ENCODE peak calls at places on chromosome X, in six cellular contexts. H, X, T, F, P and Z are unnamed samples.

GRCh38 chrX:2967998-2968909 is 38.1 kb upstream of the ARSH start:
- DNase-seq in H (peak), X (no peak), T (no peak), F (no peak), P (peak), Z (peak)

GRCh38 chrX:31708116-31708515 is 636.3 kb upstream of the FTHL17 start:
- DNase-seq in H (no peak), X (no peak), T (no peak), F (no peak), P (peak), Z (no peak)

GRCh38 chrX:71253253-71254091 is 468 bp downstream of the ZMYM3 start:
- DNase-seq in H (peak), X (peak), T (no peak), F (peak), P (peak), Z (peak)

GRCh38 chrX:133921764-133922389 is 63.5 kb downstream of the GPC3 start:
- DNase-seq in H (peak), X (peak), T (no peak), F (peak), P (peak), Z (peak)

GRCh38 chrX:114037515-114037914 is 546.4 kb upstream of the HTR2C start:
- DNase-seq in H (no peak), X (no peak), T (no peak), F (no peak), P (no peak), Z (no peak)

GRCh38 chrX:124212622-124213021 is 119.8 kb upstream of the TEX13D start:
- DNase-seq in H (no peak), X (no peak), T (no peak), F (no peak), P (no peak), Z (no peak)

GRCh38 chrX:103017542-103017941 is 46.4 kb downstream of the BEX1 start:
- DNase-seq in H (no peak), X (no peak), T (no peak), F (no peak), P (no peak), Z (no peak)

GRCh38 chrX:6708041-6708440 is 173.1 kb upstream of the VCX3A start:
- DNase-seq in H (no peak), X (no peak), T (no peak), F (no peak), P (no peak), Z (no peak)

GRCh38 chrX:103656623-103657022 is 27.8 kb downstream of the TCEAL1 start:
- DNase-seq in H (no peak), X (no peak), T (no peak), F (no peak), P (peak), Z (no peak)

GRCh38 chrX:118347131-118347530 is 1.2 kb downstream of the WDR44 start:
- DNase-seq in H (no peak), X (peak), T (no peak), F (no peak), P (peak), Z (no peak)

GRCh38 chrX:16186380-16187007 is 19.2 kb downstream of the MAGEB17 start:
- DNase-seq in H (no peak), X (no peak), T (no peak), F (no peak), P (no peak), Z (no peak)

GRCh38 chrX:49910344-49910743 is 12.1 kb upstream of the CLCN5 start:
- DNase-seq in H (no peak), X (no peak), T (no peak), F (no peak), P (no peak), Z (no peak)

GRCh38 chrX:154008521-154008920 is 11.2 kb downstream of the IRAK1 start:
- DNase-seq in H (no peak), X (peak), T (no peak), F (no peak), P (no peak), Z (no peak)

GRCh38 chrX:134520860-134521390 is 61.0 kb downstream of the HPRT1 start:
- DNase-seq in H (peak), X (peak), T (no peak), F (no peak), P (peak), Z (peak)

GRCh38 chrX:140432328-140433025 is 72.4 kb downstream of the SOX3 start:
- DNase-seq in H (no peak), X (no peak), T (no peak), F (no peak), P (no peak), Z (no peak)

GRCh38 chrX:37541991-37542390 is 29.5 kb upstream of the LANCL3 start:
- DNase-seq in H (no peak), X (no peak), T (no peak), F (no peak), P (no peak), Z (no peak)

GRCh38 chrX:106902684-106903083 is 457 bp downstream of the RIPPLY1 start:
- DNase-seq in H (no peak), X (no peak), T (no peak), F (no peak), P (no peak), Z (no peak)

GRCh38 chrX:46791927-46792825 is 33.3 kb upstream of the SLC9A7 start:
- DNase-seq in H (no peak), X (no peak), T (no peak), F (no peak), P (peak), Z (no peak)

GRCh38 chrX:14697453-14697852 is 168.1 kb downstream of the GLRA2 start:
- DNase-seq in H (peak), X (peak), T (no peak), F (no peak), P (no peak), Z (peak)

GRCh38 chrX:150525061-150525919 is 43.1 kb upstream of the MTM1 start:
- DNase-seq in H (no peak), X (no peak), T (no peak), F (no peak), P (no peak), Z (peak)

GRCh38 chrX:45142185-45142584 is 58.5 kb downstream of the DIPK2B start:
- DNase-seq in H (no peak), X (no peak), T (no peak), F (no peak), P (no peak), Z (no peak)

GRCh38 chrX:133655262-133655913 is 240.1 kb upstream of the GPC4 start:
- DNase-seq in H (no peak), X (no peak), T (no peak), F (no peak), P (no peak), Z (no peak)

GRCh38 chrX:18160369-18160768 is 60.3 kb downstream of the BEND2 start:
- DNase-seq in H (no peak), X (no peak), T (no peak), F (no peak), P (no peak), Z (no peak)

GRCh38 chrX:9278475-9279270 is 186.2 kb upstream of the TBL1X start:
- DNase-seq in H (no peak), X (no peak), T (no peak), F (no peak), P (no peak), Z (no peak)

GRCh38 chrX:154409222-154409871 is at the start of gene DNASE1L1:
- DNase-seq in H (peak), X (no peak), T (no peak), F (no peak), P (peak), Z (peak)

GRCh38 chrX:108070891-108071290 is 20.5 kb downstream of the PSMD10 start:
- DNase-seq in H (no peak), X (no peak), T (no peak), F (no peak), P (peak), Z (no peak)

GRCh38 chrX:109966246-109966645 is 36.7 kb upstream of the TMEM164 start:
- DNase-seq in H (no peak), X (no peak), T (no peak), F (no peak), P (no peak), Z (no peak)

GRCh38 chrX:52271212-52271611 is 86.5 kb downstream of the MAGED4 start:
- DNase-seq in H (peak), X (no peak), T (no peak), F (no peak), P (no peak), Z (no peak)

GRCh38 chrX:145751943-145752342 is 65.7 kb upstream of the SLITRK2 start:
- DNase-seq in H (no peak), X (no peak), T (no peak), F (no peak), P (peak), Z (no peak)

GRCh38 chrX:115531818-115532403 is 29.1 kb upstream of the PLS3 start:
- DNase-seq in H (no peak), X (no peak), T (no peak), F (no peak), P (peak), Z (no peak)

GRCh38 chrX:79559290-79559689 is 192.2 kb upstream of the ITM2A start:
- DNase-seq in H (no peak), X (no peak), T (no peak), F (no peak), P (no peak), Z (no peak)

DNA sequence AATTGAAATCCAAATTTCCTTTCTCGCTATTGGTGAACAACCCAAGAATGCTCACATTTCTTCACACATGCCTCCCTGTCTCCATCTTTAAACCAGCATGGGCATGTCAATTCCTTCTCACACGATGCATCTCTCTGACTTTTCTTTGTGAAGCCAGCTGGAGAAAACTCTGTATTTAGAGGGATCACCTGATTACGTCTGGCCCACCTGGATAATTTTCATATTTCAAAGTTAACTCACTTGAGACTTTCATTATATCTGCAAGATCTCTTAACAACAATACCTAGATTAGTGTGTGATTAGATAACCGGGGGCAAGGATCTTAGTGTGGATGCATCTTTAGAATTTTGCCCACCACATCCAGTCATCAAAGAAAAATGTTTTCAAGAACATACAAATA is 164.0 kb downstream of the TMEM47 start:
- DNase-seq in H (no peak), X (no peak), T (no peak), F (no peak), P (no peak), Z (no peak)
- TF ChIP-seq CTCF in H (no peak), X (no peak), T (no peak), F (no peak), P (no peak), Z (no peak)

GRCh38 chrX:86137071-86137470 is 11.2 kb upstream of the DACH2 start:
- DNase-seq in H (no peak), X (no peak), T (no peak), F (no peak), P (peak), Z (no peak)

DNA sequence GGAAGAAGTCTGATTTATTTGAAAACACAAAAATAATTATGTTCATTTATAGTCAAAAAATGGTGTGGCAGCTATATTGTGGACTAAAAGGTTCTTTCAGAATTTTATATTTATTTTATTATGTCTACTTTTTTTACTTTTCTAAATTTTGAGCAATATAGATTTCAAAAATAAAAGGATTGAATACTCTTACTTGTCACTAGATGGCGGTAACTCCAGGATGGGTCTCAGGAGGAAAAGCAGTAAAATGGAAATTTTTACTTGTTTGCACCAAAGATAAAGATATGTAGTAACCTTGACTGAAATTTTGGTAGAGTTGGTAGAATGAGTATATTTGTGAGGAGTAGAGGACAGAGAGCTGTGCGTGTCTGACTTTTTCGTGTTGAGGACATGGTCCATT is 14.5 kb upstream of the DACH2 start:
- DNase-seq in H (no peak), X (peak), T (no peak), F (no peak), P (no peak), Z (no peak)
- TF ChIP-seq CTCF in H (peak), X (peak), T (no peak), F (peak), P (peak), Z (peak)

GRCh38 chrX:27619975-27620374 is 29.8 kb downstream of the DCAF8L2 start:
- DNase-seq in H (no peak), X (no peak), T (no peak), F (no peak), P (no peak), Z (no peak)
- TF ChIP-seq CTCF in H (peak), X (peak), T (no peak), F (no peak), P (peak), Z (peak)

GRCh38 chrX:129679856-129680255 is 25.1 kb upstream of the APLN start:
- DNase-seq in H (no peak), X (no peak), T (no peak), F (no peak), P (no peak), Z (no peak)

GRCh38 chrX:129682979-129683378 is 28.2 kb upstream of the APLN start:
- DNase-seq in H (no peak), X (no peak), T (no peak), F (no peak), P (no peak), Z (no peak)

GRCh38 chrX:129678881-129679195 is 24.1 kb upstream of the APLN start:
- DNase-seq in H (no peak), X (no peak), T (no peak), F (no peak), P (no peak), Z (no peak)

DNA sequence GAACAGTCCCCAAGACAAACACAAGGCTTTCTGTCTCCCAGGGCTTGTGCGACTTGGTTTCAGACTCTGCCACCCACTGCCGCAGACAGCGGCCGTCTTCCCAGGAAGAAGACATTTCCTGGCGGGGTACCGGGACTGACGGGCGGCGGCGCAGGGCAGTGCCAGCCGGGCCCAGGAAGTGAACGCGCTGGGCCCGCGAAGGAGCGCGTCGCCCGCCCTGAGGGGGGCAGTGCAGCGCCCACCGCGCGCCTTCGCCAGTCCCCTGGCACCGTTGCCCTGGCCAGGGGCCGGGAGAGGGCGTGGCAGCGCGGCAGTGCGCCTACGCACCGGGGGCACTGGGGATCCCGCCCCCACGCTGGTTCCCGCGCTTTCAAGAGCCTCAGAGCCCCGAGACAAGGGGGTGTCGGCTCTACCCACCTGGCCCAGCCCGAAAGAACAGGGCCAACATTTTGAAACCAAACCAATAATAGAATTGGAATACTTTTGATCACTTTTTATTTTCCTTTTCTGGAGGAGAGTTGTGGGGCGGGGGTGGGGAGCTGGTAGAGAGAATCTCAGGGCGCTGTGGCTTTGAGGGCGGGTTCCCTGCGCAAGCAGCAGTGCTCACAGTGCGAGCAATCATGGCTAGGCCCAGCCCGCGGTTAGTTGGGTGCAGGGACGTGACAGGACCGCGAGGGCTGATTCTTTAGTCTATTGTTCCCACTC is 23.6 kb upstream of the APLN start:
- DNase-seq in H (no peak), X (peak), T (no peak), F (peak), P (no peak), Z (no peak)
- TF ChIP-seq CTCF in H (no peak), X (peak), T (peak), F (peak), P (no peak), Z (no peak)